ENCODE peak calls at places on chromosomes 12 and 14, in four cellular contexts. I is HepG2, J is SK-N-MC, E is dorsolateral prefrontal cortex. D is an unnamed sample.

GRCh38 chr12:130761537-130762318 is 45.6 kb upstream of the RIMBP2 start:
- DNase-seq in J (no peak), E (peak), I (peak), D (peak)

GRCh38 chr12:6345319-6346071 is 3.6 kb upstream of the TNFRSF1A start:
- DNase-seq in J (no peak), E (no peak), I (peak), D (no peak)

GRCh38 chr12:58026892-58027891 is 85.8 kb downstream of the ATP23 start:
- DNase-seq in I (no peak), J (no peak), E (no peak), D (no peak)

GRCh38 chr14:67704484-67705089 is 2.9 kb downstream of the RDH12 start:
- DNase-seq in E (no peak), I (peak), J (peak), D (no peak)

GRCh38 chr14:93734086-93734822 is 54.0 kb downstream of the PRIMA1 start:
- DNase-seq in J (no peak), I (no peak), E (no peak), D (no peak)

GRCh38 chr14:30322819-30323218 is 236.1 kb upstream of the G2E3 start:
- DNase-seq in I (no peak), J (no peak), E (no peak), D (no peak)

GRCh38 chr14:90140298-90140955 is 78.6 kb downstream of the KCNK13 start:
- DNase-seq in I (no peak), E (no peak), J (no peak), D (no peak)

GRCh38 chr14:59301354-59301753 is 112.9 kb downstream of the DAAM1 start:
- DNase-seq in E (no peak), J (no peak), I (peak), D (no peak)

GRCh38 chr14:105178069-105178867 is 2.8 kb downstream of the NUDT14 start:
- DNase-seq in I (no peak), J (no peak), E (no peak), D (no peak)

GRCh38 chr12:74985986-74986319 is 223.7 kb downstream of the KCNC2 start:
- DNase-seq in J (no peak), I (no peak), E (no peak), D (no peak)

GRCh38 chr14:102605026-102605425 is 12.6 kb downstream of the RCOR1 start:
- DNase-seq in I (no peak), J (no peak), E (no peak), D (no peak)
- H3K27ac ChIP-seq in I (no peak), J (peak), E (no peak), D (no peak)

GRCh38 chr12:64655141-64655540 is 44.8 kb downstream of the RASSF3 start:
- DNase-seq in J (no peak), I (peak), E (no peak), D (no peak)

GRCh38 chr12:64652346-64652745 is 42.1 kb downstream of the RASSF3 start:
- DNase-seq in E (no peak), J (no peak), I (no peak), D (no peak)

GRCh38 chr12:64653123-64653522 is 42.8 kb downstream of the RASSF3 start:
- DNase-seq in J (no peak), I (no peak), E (no peak), D (no peak)

GRCh38 chr12:64656429-64656828 is 46.1 kb downstream of the RASSF3 start:
- DNase-seq in E (no peak), I (peak), J (no peak), D (no peak)

DNA sequence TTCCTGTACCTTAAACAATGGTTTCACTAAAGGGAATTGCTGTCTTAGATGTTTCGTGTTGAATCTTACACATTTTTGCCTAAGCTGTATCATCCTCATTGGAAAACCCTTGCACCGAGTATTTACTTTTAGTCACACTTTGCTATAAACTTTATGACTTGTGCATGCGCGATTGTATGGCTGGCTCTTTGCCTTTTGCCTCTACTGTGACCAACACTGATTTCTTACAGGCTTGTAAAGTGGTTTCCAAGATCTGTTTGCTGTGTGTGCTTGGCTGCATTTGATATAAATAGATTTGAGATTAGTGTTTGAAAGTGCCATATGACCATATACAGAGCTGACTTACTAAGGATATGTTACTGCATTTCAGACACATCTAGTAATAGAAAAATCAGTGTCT is 40.5 kb downstream of the RASSF3 start:
- DNase-seq in I (no peak), J (no peak), E (no peak), D (no peak)
- H3K27ac ChIP-seq in I (no peak), J (no peak), E (no peak), D (no peak)

GRCh38 chr12:47707355-47707754 is 1.5 kb upstream of the RPAP3 start:
- DNase-seq in J (no peak), I (no peak), E (no peak), D (no peak)
- H3K27ac ChIP-seq in J (no peak), I (no peak), E (no peak), D (no peak)

DNA sequence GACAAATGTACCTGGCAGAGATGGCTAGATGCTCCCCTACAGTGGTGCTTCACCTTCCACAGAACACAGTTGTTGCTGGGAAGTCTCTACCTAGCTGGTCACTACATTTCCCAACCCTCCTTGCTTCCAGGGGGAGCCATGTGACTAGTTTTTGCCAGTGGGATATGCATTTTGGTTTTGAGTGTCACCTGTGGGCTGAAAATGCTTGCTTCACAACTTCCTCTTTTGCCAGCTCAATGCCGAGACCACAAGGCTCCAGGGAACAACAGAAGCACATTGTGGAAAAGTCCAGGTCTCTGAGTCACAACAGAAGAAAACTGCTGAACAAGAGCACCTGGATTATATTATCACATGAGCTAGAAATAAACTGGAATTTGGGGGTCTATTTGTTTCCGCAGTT is 48.5 kb upstream of the ARHGAP5 start:
- DNase-seq in E (no peak), J (no peak), I (no peak), D (no peak)
- H3K27ac ChIP-seq in E (no peak), J (no peak), I (no peak), D (no peak)

GRCh38 chr12:80830533-80831088 is 107.1 kb downstream of the LIN7A start:
- DNase-seq in E (no peak), I (no peak), J (no peak), D (no peak)
- H3K27ac ChIP-seq in E (no peak), I (no peak), J (no peak), D (no peak)

GRCh38 chr12:108700833-108701450 is 30.4 kb downstream of the CORO1C start:
- DNase-seq in E (no peak), I (no peak), J (no peak), D (no peak)

GRCh38 chr12:108699955-108700563 is 31.3 kb downstream of the CORO1C start:
- DNase-seq in J (no peak), I (no peak), E (no peak), D (no peak)

GRCh38 chr12:108696996-108697290 is 34.4 kb downstream of the CORO1C start:
- DNase-seq in E (no peak), J (no peak), I (no peak), D (no peak)

GRCh38 chr12:108696111-108696995 is 35.0 kb downstream of the CORO1C start:
- DNase-seq in I (no peak), J (no peak), E (no peak), D (no peak)

DNA sequence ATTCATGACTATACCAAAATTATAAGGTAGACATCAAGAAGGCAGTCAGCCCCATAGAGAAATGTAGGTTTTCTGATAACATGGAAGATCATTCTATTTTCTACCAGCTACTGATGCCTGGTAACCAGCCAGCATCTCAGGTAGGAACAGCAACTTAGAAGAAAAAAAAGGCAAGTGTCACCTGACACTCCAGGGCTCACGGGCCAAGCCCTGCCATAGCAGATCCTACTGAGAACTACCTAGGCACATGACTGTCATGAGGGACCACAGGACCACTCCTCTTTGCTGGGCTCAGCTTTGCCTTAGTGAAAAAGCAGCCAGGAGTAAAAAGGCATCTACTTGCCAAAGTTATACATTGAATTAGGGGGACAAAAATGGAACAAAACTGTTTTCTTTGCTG is 33.4 kb downstream of the CORO1C start:
- DNase-seq in E (no peak), J (no peak), I (no peak), D (no peak)
- H3K27ac ChIP-seq in E (no peak), J (no peak), I (no peak), D (no peak)

GRCh38 chr12:26010293-26010821 is 51.9 kb downstream of the RASSF8 start:
- DNase-seq in I (no peak), E (no peak), J (no peak), D (no peak)

GRCh38 chr12:26009593-26009992 is 51.1 kb downstream of the RASSF8 start:
- DNase-seq in I (no peak), J (no peak), E (no peak), D (no peak)

GRCh38 chr12:26014085-26014484 is 55.6 kb downstream of the RASSF8 start:
- DNase-seq in E (no peak), J (no peak), I (no peak), D (no peak)

GRCh38 chr12:26007563-26007962 is 49.1 kb downstream of the RASSF8 start:
- DNase-seq in I (no peak), E (no peak), J (no peak), D (no peak)

DNA sequence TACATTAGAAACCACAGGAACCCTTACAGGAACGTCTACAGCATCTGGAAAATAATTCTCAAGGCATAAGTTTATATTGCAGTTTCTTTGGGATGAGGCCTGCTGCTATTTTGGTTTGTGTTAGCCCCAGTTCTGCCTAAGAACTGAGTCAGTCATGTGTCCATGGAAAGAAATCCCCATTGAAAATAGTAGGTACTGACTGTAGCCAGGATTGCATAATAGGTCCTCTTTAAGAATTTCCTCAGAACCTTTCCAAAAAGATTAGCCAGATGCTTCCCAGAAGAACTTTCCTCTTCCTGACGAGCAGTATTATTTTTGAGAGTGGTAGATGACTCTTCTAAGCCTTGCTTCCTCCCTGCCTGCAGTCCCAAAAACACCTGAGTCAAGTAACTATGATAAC is 52.6 kb downstream of the RASSF8 start:
- DNase-seq in E (no peak), I (no peak), J (no peak), D (no peak)
- H3K27ac ChIP-seq in E (peak), I (no peak), J (no peak), D (peak)

D was measured in caudate nucleus.